ENCODE peak calls at places on chromosomes 6 and 20, in ten cellular contexts. O is breast epithelium, L is adrenal gland, M is adipocyte, R is ovary, Q is brain microvascular endothelial cell, W is K562, E is endodermal cell, V is Caco-2, I is endothelial cell of umbilical vein. F is an unnamed sample. For H3K36me3, the result is how much of the 10 kb centered on the place peaks cover.

GRCh38 chr6:158026054-158026900 is 44.6 kb downstream of the SYNJ2 start:
- DNase-seq in E (peak), I (peak), M (peak), R (peak), O (peak), Q (peak), L (peak), V (no peak), W (peak), F (no peak)

GRCh38 chr20:41462372-41463161 is 95.9 kb upstream of the EMILIN3 start:
- DNase-seq in I (no peak), L (no peak), O (no peak), Q (no peak), E (no peak), R (no peak), V (no peak), M (no peak), W (no peak), F (no peak)

GRCh38 chr6:35611235-35611634 is 77.5 kb downstream of the FKBP5 start:
- DNase-seq in Q (peak), I (no peak), W (no peak), O (no peak), R (no peak), M (peak), L (no peak), V (no peak), E (peak), F (no peak)

GRCh38 chr6:122042851-122043250 is 356.6 kb upstream of the HSF2 start:
- DNase-seq in L (no peak), R (peak), V (no peak), Q (no peak), W (no peak), I (no peak), O (no peak), M (peak), E (no peak), F (no peak)

GRCh38 chr20:64070244-64070993 is 7.4 kb downstream of the TCEA2 start:
- DNase-seq in W (no peak), V (no peak), Q (no peak), L (no peak), O (no peak), R (no peak), E (no peak), I (no peak), M (no peak), F (no peak)

GRCh38 chr6:159170333-159170672 is 1.1 kb downstream of the FNDC1 start:
- DNase-seq in W (no peak), Q (no peak), M (no peak), L (no peak), I (no peak), O (no peak), V (no peak), R (no peak), E (no peak), F (no peak)

GRCh38 chr6:22141271-22141745 is 155.5 kb downstream of the PRL start:
- DNase-seq in V (peak), L (peak), I (peak), E (no peak), O (no peak), R (no peak), W (no peak), M (no peak), Q (no peak), F (no peak)

GRCh38 chr6:34176261-34177031 is 30.6 kb upstream of the GRM4 start:
- DNase-seq in M (no peak), L (peak), R (no peak), I (no peak), E (no peak), Q (no peak), W (no peak), O (no peak), V (no peak), F (no peak)

GRCh38 chr20:44031001-44031574 is 116.4 kb downstream of the TOX2 start:
- DNase-seq in O (no peak), L (no peak), I (no peak), Q (no peak), V (no peak), R (no peak), M (no peak), W (no peak), E (no peak), F (no peak)

DNA sequence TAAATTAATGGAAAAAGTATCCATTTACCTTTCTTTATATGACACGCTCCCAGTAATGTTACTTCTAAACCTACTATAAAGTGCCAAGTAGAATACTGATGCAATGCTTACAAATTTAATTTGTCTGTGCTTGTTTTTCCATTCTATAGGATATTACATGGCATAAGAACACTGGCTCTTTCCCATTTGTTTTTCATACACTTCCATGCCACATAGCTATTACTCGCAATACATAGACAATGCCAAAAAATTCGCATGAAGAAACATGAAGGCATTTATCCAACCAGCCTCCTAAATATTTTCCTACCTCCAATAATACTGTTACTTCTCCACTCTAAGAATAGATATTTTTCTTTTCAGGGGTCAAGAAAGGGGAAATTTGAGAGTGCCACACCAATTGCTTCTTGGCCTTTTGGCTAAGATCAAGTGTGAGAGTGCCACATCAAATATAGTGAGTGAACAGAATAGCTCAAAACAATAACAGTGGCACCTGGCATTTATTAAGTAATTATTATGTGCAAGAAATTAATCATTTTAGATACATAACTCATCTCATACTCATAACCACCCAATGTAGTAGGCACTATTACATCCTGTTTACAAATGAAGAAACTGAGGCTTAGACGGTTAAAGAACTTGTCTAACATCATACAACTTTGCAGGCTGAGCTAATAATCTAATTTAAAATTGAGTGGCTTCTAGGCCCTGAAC is 845 bp upstream of the DST start:
- DNase-seq in Q (no peak), R (no peak), L (no peak), I (no peak), M (peak), O (no peak), W (no peak), V (no peak), E (no peak), F (no peak)
- H3K36me3 ChIP-seq in Q (half or more), R (under half), L (under half), I (under half), M (half or more), O (under half), W (under half), V (under half), E (half or more), F (under half)

DNA sequence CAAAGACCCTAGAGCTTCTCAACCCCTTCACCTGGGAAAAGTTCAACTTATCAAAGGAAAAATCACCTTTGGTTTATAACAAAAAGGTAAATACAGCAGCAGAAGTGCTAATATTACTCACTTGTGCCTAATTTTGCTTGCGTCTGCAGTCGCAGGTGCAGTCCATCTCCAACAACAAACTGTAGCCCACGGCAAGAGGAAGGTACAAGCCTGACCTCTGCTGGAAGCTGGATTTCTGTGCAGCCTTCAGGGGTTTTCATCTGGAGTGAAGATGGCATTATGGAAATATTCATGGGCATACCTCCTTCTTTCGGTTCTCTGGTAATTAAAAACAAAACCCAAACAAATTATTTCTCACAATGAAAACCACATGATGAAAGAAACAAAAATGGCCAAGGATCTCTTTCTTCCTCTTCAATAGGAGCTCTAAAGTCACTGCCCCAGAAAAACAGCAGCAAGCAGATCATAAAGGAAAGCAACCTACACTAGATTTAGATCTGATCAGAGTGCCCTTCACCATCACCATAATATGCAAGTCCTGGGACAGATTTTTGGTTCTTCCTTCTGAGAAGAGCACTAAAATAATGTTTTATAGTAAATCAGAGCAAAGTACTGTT is 7.8 kb downstream of the UBE3D start:
- DNase-seq in R (peak), W (peak), O (no peak), E (peak), V (peak), I (peak), M (peak), Q (peak), L (peak), F (no peak)
- H3K36me3 ChIP-seq in R (under half), W (under half), O (under half), E (under half), V (under half), I (under half), M (under half), Q (under half), L (under half), F (under half)

GRCh38 chr6:9272671-9273070 is 837.3 kb upstream of the SLC35B3 start:
- DNase-seq in I (no peak), W (no peak), V (no peak), M (peak), R (no peak), Q (no peak), E (no peak), O (no peak), L (no peak), F (no peak)
- H3K36me3 ChIP-seq in I (under half), W (under half), V (under half), M (under half), R (under half), Q (under half), E (under half), O (under half), L (under half), F (under half)

DNA sequence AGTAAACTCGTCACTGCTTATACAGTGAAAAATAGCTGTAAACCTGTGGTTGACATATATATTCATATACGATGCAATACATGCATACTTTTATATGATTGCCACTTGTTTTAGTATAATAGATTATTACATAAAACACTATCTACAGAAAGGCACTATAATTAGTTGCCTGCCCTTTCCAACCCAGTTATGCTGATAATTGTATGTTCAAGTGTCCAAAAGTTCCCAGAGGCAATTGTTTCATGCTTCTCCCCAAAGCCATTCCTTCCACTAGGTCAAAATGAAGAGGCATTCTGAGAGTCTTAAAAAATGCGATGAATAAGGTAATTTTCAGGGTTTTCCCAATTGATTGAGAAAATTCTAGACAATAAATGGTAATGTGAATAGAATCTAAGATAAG is 434.6 kb downstream of the LMBRD1 start:
- DNase-seq in R (no peak), L (no peak), Q (no peak), I (no peak), V (no peak), M (no peak), O (no peak), W (no peak), E (no peak), F (no peak)
- H3K36me3 ChIP-seq in R (under half), L (under half), Q (under half), I (under half), V (under half), M (under half), O (under half), W (under half), E (under half), F (under half)

GRCh38 chr6:142773324-142773723 is 171.7 kb downstream of the HIVEP2 start:
- DNase-seq in O (no peak), M (no peak), R (no peak), W (no peak), V (no peak), I (no peak), L (no peak), E (no peak), Q (no peak), F (no peak)

GRCh38 chr6:142771162-142771561 is 173.8 kb downstream of the HIVEP2 start:
- DNase-seq in I (no peak), E (no peak), L (no peak), V (no peak), M (no peak), Q (no peak), R (no peak), O (no peak), W (no peak), F (no peak)

GRCh38 chr6:142773859-142774258 is 171.1 kb downstream of the HIVEP2 start:
- DNase-seq in M (no peak), L (no peak), W (no peak), R (no peak), Q (no peak), I (no peak), V (no peak), E (no peak), O (no peak), F (no peak)

DNA sequence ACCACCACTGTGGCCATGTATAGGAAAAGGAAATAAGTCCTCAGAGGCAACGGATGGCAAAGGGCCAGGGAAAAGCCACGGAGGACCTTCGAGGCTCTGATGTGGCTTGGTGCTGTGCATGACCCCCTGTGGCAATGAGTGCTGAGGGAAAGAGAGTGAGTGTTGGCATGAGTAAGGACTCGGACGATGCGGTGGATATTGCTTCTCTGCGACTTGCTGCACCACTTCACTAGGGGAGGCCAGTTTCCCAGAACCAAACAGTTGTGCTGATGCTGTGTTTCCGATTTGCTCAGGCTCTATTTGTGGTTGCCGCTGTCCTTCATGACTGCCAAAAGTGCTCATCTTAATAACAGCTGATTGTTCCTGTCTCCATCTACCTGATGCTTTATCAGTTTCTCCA is 170.7 kb downstream of the HIVEP2 start:
- DNase-seq in I (no peak), L (no peak), R (no peak), V (no peak), Q (no peak), O (no peak), M (no peak), E (no peak), W (no peak), F (no peak)
- H3K36me3 ChIP-seq in I (under half), L (under half), R (under half), V (under half), Q (half or more), O (under half), M (half or more), E (under half), W (under half), F (under half)